ENCODE peak calls at places on chromosomes 16 and 17, in eight cellular contexts. One of them, this sample, is unnamed.

GRCh38 chr17:55699178-55699865 is 23.3 kb downstream of the TMEM100 start:
- DNase-seq in ACHN: no peak
- DNase-seq in GM20000: no peak
- DNase-seq in HCT116: no peak
- DNase-seq in GM18507: no peak
- DNase-seq in HT-29: no peak
- DNase-seq in hippocampal formation: no peak
- DNase-seq in T-helper 9 cell: no peak
- DNase-seq in this sample: no peak

GRCh38 chr17:49000943-49001342 is 3.8 kb downstream of the IGF2BP1 start:
- DNase-seq in ACHN: no peak
- DNase-seq in GM20000: peak
- DNase-seq in HCT116: no peak
- DNase-seq in GM18507: no peak
- DNase-seq in HT-29: no peak
- DNase-seq in hippocampal formation: no peak
- DNase-seq in T-helper 9 cell: no peak
- DNase-seq in this sample: no peak

GRCh38 chr17:70995997-70996396 is 826.7 kb downstream of the KCNJ2 start:
- DNase-seq in ACHN: no peak
- DNase-seq in GM20000: no peak
- DNase-seq in HCT116: no peak
- DNase-seq in GM18507: no peak
- DNase-seq in HT-29: no peak
- DNase-seq in hippocampal formation: no peak
- DNase-seq in T-helper 9 cell: no peak
- DNase-seq in this sample: no peak

GRCh38 chr17:41913798-41914197 is 5.0 kb downstream of the ACLY start:
- DNase-seq in ACHN: no peak
- DNase-seq in GM20000: no peak
- DNase-seq in HCT116: no peak
- DNase-seq in GM18507: no peak
- DNase-seq in HT-29: no peak
- DNase-seq in hippocampal formation: no peak
- DNase-seq in T-helper 9 cell: no peak
- DNase-seq in this sample: no peak

GRCh38 chr16:83743241-83743640 is 64.5 kb upstream of the HSBP1 start:
- DNase-seq in ACHN: no peak
- DNase-seq in GM20000: no peak
- DNase-seq in HCT116: no peak
- DNase-seq in GM18507: no peak
- DNase-seq in HT-29: no peak
- DNase-seq in hippocampal formation: peak
- DNase-seq in T-helper 9 cell: no peak
- DNase-seq in this sample: no peak

GRCh38 chr17:78239489-78239931 is 8.1 kb downstream of the TMEM235 start:
- DNase-seq in ACHN: no peak
- DNase-seq in GM20000: no peak
- DNase-seq in HCT116: no peak
- DNase-seq in GM18507: no peak
- DNase-seq in HT-29: no peak
- DNase-seq in hippocampal formation: no peak
- DNase-seq in T-helper 9 cell: no peak
- DNase-seq in this sample: no peak

GRCh38 chr16:50651835-50652438 is 29.2 kb downstream of the SNX20 start:
- DNase-seq in ACHN: no peak
- DNase-seq in GM20000: no peak
- DNase-seq in HCT116: no peak
- DNase-seq in GM18507: no peak
- DNase-seq in HT-29: no peak
- DNase-seq in hippocampal formation: no peak
- DNase-seq in T-helper 9 cell: no peak
- DNase-seq in this sample: no peak

GRCh38 chr16:79612207-79612606 is 11.7 kb upstream of the MAF start:
- DNase-seq in ACHN: no peak
- DNase-seq in GM20000: no peak
- DNase-seq in HCT116: no peak
- DNase-seq in GM18507: no peak
- DNase-seq in HT-29: no peak
- DNase-seq in hippocampal formation: no peak
- DNase-seq in T-helper 9 cell: no peak
- DNase-seq in this sample: no peak

GRCh38 chr17:68290268-68290954 is 516 bp downstream of the SLC16A6 start:
- DNase-seq in ACHN: no peak
- DNase-seq in GM20000: peak
- DNase-seq in HCT116: no peak
- DNase-seq in GM18507: no peak
- DNase-seq in HT-29: peak
- DNase-seq in hippocampal formation: no peak
- DNase-seq in T-helper 9 cell: peak
- DNase-seq in this sample: peak

GRCh38 chr16:70577256-70577698 is 53.7 kb downstream of the SF3B3 start:
- DNase-seq in ACHN: peak
- DNase-seq in GM20000: no peak
- DNase-seq in HCT116: peak
- DNase-seq in GM18507: no peak
- DNase-seq in HT-29: peak
- DNase-seq in hippocampal formation: no peak
- DNase-seq in T-helper 9 cell: no peak
- DNase-seq in this sample: no peak

GRCh38 chr17:6479626-6480324 is 35.5 kb downstream of the PIMREG start:
- DNase-seq in ACHN: no peak
- DNase-seq in GM20000: no peak
- DNase-seq in HCT116: no peak
- DNase-seq in GM18507: no peak
- DNase-seq in HT-29: no peak
- DNase-seq in hippocampal formation: no peak
- DNase-seq in T-helper 9 cell: no peak
- DNase-seq in this sample: no peak

GRCh38 chr16:50228364-50228868 is 37.9 kb upstream of the ADCY7 start:
- DNase-seq in ACHN: no peak
- DNase-seq in GM20000: no peak
- DNase-seq in HCT116: no peak
- DNase-seq in GM18507: no peak
- DNase-seq in HT-29: no peak
- DNase-seq in hippocampal formation: no peak
- DNase-seq in T-helper 9 cell: no peak
- DNase-seq in this sample: no peak

GRCh38 chr17:43712397-43712796 is 46.2 kb downstream of the SOST start:
- DNase-seq in ACHN: no peak
- DNase-seq in GM20000: no peak
- DNase-seq in HCT116: no peak
- DNase-seq in GM18507: no peak
- DNase-seq in HT-29: no peak
- DNase-seq in hippocampal formation: no peak
- DNase-seq in T-helper 9 cell: no peak
- DNase-seq in this sample: no peak

GRCh38 chr17:7408341-7408740 is 696 bp downstream of the NLGN2 start:
- DNase-seq in ACHN: no peak
- DNase-seq in GM20000: no peak
- DNase-seq in HCT116: no peak
- DNase-seq in GM18507: no peak
- DNase-seq in HT-29: no peak
- DNase-seq in hippocampal formation: no peak
- DNase-seq in T-helper 9 cell: no peak
- DNase-seq in this sample: no peak

GRCh38 chr17:34081269-34081668 is 173.8 kb upstream of the CCL2 start:
- DNase-seq in ACHN: peak
- DNase-seq in GM20000: no peak
- DNase-seq in HCT116: no peak
- DNase-seq in GM18507: no peak
- DNase-seq in HT-29: peak
- DNase-seq in hippocampal formation: no peak
- DNase-seq in T-helper 9 cell: no peak
- DNase-seq in this sample: no peak

GRCh38 chr17:35372846-35373531 is 432 bp downstream of the SLFN11 start:
- DNase-seq in ACHN: peak
- DNase-seq in GM20000: peak
- DNase-seq in HCT116: no peak
- DNase-seq in GM18507: no peak
- DNase-seq in HT-29: no peak
- DNase-seq in hippocampal formation: no peak
- DNase-seq in T-helper 9 cell: peak
- DNase-seq in this sample: peak

This sample was measured in T-helper 1 cell.